ENCODE peak calls at places on chromosomes 3 and 15, in six cellular contexts. Z, S, B, T, V and O are unnamed samples.

GRCh38 chr3:64342940-64343691 is 117.8 kb upstream of the PRICKLE2 start:
- DNase-seq in B (no peak), V (no peak), S (peak), T (peak), Z (no peak), O (peak)

GRCh38 chr3:31858439-31858838 is 122.6 kb downstream of the OSBPL10 start:
- DNase-seq in B (no peak), S (no peak), T (no peak), Z (no peak), V (no peak), O (no peak)

GRCh38 chr3:11638669-11639402 is 4.9 kb downstream of the VGLL4 start:
- DNase-seq in Z (no peak), V (no peak), S (no peak), B (peak), T (no peak), O (peak)

GRCh38 chr3:88876724-88877123 is 230.7 kb upstream of the EPHA3 start:
- DNase-seq in S (no peak), V (no peak), Z (no peak), B (no peak), T (no peak), O (no peak)

GRCh38 chr3:55467099-55467498 is 20.0 kb downstream of the WNT5A start:
- DNase-seq in T (no peak), S (no peak), B (no peak), Z (no peak), V (no peak), O (no peak)

GRCh38 chr3:62607287-62608029 is 234.1 kb upstream of the FEZF2 start:
- DNase-seq in Z (no peak), S (no peak), V (no peak), T (no peak), B (peak), O (no peak)

GRCh38 chr3:4571690-4572334 is 78.7 kb downstream of the ITPR1 start:
- DNase-seq in V (no peak), S (no peak), T (no peak), Z (no peak), B (no peak), O (no peak)

GRCh38 chr15:99706557-99707303 is 26.5 kb downstream of the LYSMD4 start:
- DNase-seq in S (no peak), V (no peak), T (no peak), Z (no peak), B (no peak), O (no peak)

GRCh38 chr3:73723596-73723995 is 98.9 kb upstream of the PDZRN3 start:
- DNase-seq in S (no peak), B (no peak), T (no peak), V (no peak), Z (no peak), O (no peak)

GRCh38 chr15:99305761-99306505 is 54.7 kb downstream of the LRRC28 start:
- DNase-seq in B (peak), Z (no peak), S (no peak), V (peak), T (no peak), O (peak)

GRCh38 chr3:156675744-156676466 is 1.5 kb downstream of the TIPARP start:
- DNase-seq in T (no peak), S (no peak), B (peak), V (peak), Z (no peak), O (peak)

GRCh38 chr3:159825216-159825854 is 163.3 kb upstream of the IL12A start:
- DNase-seq in B (no peak), V (no peak), T (no peak), Z (no peak), S (no peak), O (no peak)

GRCh38 chr3:100968908-100969556 is 24.2 kb downstream of the ABI3BP start:
- DNase-seq in Z (no peak), S (no peak), T (no peak), V (no peak), B (peak), O (no peak)

GRCh38 chr15:78264304-78265136 is at the start of gene DNAJA4:
- DNase-seq in B (peak), Z (peak), S (no peak), V (peak), T (no peak), O (peak)
- TF ChIP-seq POLR2A in B (no peak), Z (no peak), S (no peak), V (no peak), T (no peak), O (no peak)

DNA sequence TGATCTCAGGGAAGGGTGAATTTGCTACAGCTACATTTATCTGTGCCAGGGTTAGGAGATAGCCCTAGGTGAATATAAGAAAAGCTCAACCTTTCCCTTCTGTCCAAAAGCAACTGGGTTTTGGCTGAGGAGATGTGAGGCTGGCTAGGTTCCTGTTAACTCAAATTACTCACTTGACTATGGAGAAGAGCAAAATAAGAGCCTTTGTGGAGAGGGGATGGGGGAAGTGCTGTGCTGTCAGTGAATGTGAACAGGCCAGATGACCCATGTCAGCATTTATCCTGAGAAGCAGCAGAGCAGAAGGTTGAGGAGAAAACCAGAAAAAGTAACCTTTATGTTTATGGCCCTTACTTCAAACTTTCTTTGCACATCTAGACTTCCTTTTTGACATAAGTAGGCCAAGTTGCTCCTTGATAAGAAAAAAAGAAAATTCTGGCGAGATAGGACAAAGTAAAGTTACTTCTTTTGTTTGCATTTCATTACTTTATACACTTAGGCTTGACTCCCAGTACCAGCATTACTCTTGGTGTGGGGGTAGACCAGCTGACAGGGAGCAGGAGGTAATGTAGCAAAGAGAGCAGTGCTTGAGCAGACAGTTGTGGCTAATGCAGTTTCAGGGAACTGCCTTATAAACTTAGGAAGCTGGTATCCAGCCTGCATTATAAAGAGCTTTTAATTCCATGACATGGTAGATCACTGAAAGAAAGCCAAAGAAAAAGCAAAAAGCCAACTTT is 21.3 kb downstream of the MAPK6 start:
- DNase-seq in S (no peak), V (no peak), B (no peak), Z (no peak), T (no peak), O (no peak)
- TF ChIP-seq POLR2A in S (no peak), V (no peak), B (no peak), Z (no peak), T (no peak), O (no peak)

GRCh38 chr3:30656624-30657141 is 50.3 kb downstream of the TGFBR2 start:
- DNase-seq in B (no peak), Z (no peak), T (no peak), S (no peak), V (no peak), O (no peak)
- TF ChIP-seq POLR2A in B (no peak), Z (no peak), T (no peak), S (no peak), V (no peak), O (no peak)

GRCh38 chr3:90026406-90026805 is 919.0 kb downstream of the EPHA3 start:
- DNase-seq in S (no peak), Z (no peak), V (no peak), T (no peak), B (no peak), O (no peak)
- TF ChIP-seq POLR2A in S (no peak), Z (no peak), V (no peak), T (no peak), B (no peak), O (no peak)